ENCODE peak calls at places on chromosomes 7 and 10, in ten cellular contexts. One of them, this sample, is unnamed. For H3K4me1 and H3K9me3, the result is how much of the 10 kb centered on the place peaks cover.

GRCh38 chr10:107686095-107686494 is 521.6 kb upstream of the SORCS1 start:
- DNase-seq in lower lobe of right lung: peak
- DNase-seq in mammary epithelial cell: no peak
- DNase-seq in left ventricle myocardium inferior: no peak
- DNase-seq in psoas muscle: no peak
- DNase-seq in ovary: no peak
- DNase-seq in Caco-2: no peak
- DNase-seq in H9: no peak
- DNase-seq in CD8-positive, alpha-beta T cell: no peak
- DNase-seq in body of pancreas: no peak
- DNase-seq in this sample: no peak

GRCh38 chr7:1925349-1925748 is 255.3 kb downstream of the ELFN1 start:
- DNase-seq in lower lobe of right lung: peak
- DNase-seq in mammary epithelial cell: no peak
- DNase-seq in left ventricle myocardium inferior: no peak
- DNase-seq in psoas muscle: peak
- DNase-seq in ovary: no peak
- DNase-seq in Caco-2: no peak
- DNase-seq in H9: no peak
- DNase-seq in CD8-positive, alpha-beta T cell: no peak
- DNase-seq in body of pancreas: no peak
- DNase-seq in this sample: no peak

GRCh38 chr10:92567952-92568600 is 5.8 kb downstream of the IDE start:
- DNase-seq in lower lobe of right lung: no peak
- DNase-seq in mammary epithelial cell: peak
- DNase-seq in left ventricle myocardium inferior: no peak
- DNase-seq in psoas muscle: no peak
- DNase-seq in ovary: no peak
- DNase-seq in Caco-2: no peak
- DNase-seq in H9: no peak
- DNase-seq in CD8-positive, alpha-beta T cell: no peak
- DNase-seq in body of pancreas: no peak
- DNase-seq in this sample: no peak

GRCh38 chr10:128463991-128464755 is 337.9 kb upstream of the MKI67 start:
- DNase-seq in lower lobe of right lung: no peak
- DNase-seq in mammary epithelial cell: peak
- DNase-seq in left ventricle myocardium inferior: peak
- DNase-seq in psoas muscle: no peak
- DNase-seq in ovary: peak
- DNase-seq in Caco-2: peak
- DNase-seq in H9: peak
- DNase-seq in CD8-positive, alpha-beta T cell: no peak
- DNase-seq in body of pancreas: no peak
- DNase-seq in this sample: no peak

GRCh38 chr10:59388577-59388976 is 26.2 kb upstream of the FAM13C start:
- DNase-seq in lower lobe of right lung: no peak
- DNase-seq in mammary epithelial cell: no peak
- DNase-seq in left ventricle myocardium inferior: no peak
- DNase-seq in psoas muscle: no peak
- DNase-seq in ovary: no peak
- DNase-seq in Caco-2: peak
- DNase-seq in H9: no peak
- DNase-seq in CD8-positive, alpha-beta T cell: no peak
- DNase-seq in body of pancreas: no peak
- DNase-seq in this sample: no peak

GRCh38 chr10:71975891-71976725 is 11.9 kb downstream of the CHST3 start:
- DNase-seq in lower lobe of right lung: no peak
- DNase-seq in mammary epithelial cell: peak
- DNase-seq in left ventricle myocardium inferior: no peak
- DNase-seq in psoas muscle: peak
- DNase-seq in ovary: peak
- DNase-seq in Caco-2: no peak
- DNase-seq in H9: no peak
- DNase-seq in CD8-positive, alpha-beta T cell: no peak
- DNase-seq in body of pancreas: no peak
- DNase-seq in this sample: peak

GRCh38 chr7:37311282-37311868 is 137.3 kb downstream of the ELMO1 start:
- DNase-seq in lower lobe of right lung: peak
- DNase-seq in mammary epithelial cell: no peak
- DNase-seq in left ventricle myocardium inferior: no peak
- DNase-seq in psoas muscle: peak
- DNase-seq in ovary: no peak
- DNase-seq in Caco-2: no peak
- DNase-seq in H9: no peak
- DNase-seq in CD8-positive, alpha-beta T cell: no peak
- DNase-seq in body of pancreas: no peak
- DNase-seq in this sample: no peak

GRCh38 chr10:77541247-77541646 is 96.4 kb downstream of the KCNMA1 start:
- DNase-seq in lower lobe of right lung: no peak
- DNase-seq in mammary epithelial cell: no peak
- DNase-seq in left ventricle myocardium inferior: no peak
- DNase-seq in psoas muscle: no peak
- DNase-seq in ovary: no peak
- DNase-seq in Caco-2: no peak
- DNase-seq in H9: no peak
- DNase-seq in CD8-positive, alpha-beta T cell: no peak
- DNase-seq in body of pancreas: no peak
- DNase-seq in this sample: no peak

GRCh38 chr7:47210283-47210854 is 371.5 kb downstream of the TNS3 start:
- DNase-seq in lower lobe of right lung: no peak
- DNase-seq in mammary epithelial cell: no peak
- DNase-seq in left ventricle myocardium inferior: no peak
- DNase-seq in psoas muscle: no peak
- DNase-seq in ovary: no peak
- DNase-seq in Caco-2: no peak
- DNase-seq in H9: no peak
- DNase-seq in CD8-positive, alpha-beta T cell: no peak
- DNase-seq in body of pancreas: no peak
- DNase-seq in this sample: no peak

GRCh38 chr10:12774219-12774894 is 227.2 kb downstream of the CCDC3 start:
- DNase-seq in lower lobe of right lung: no peak
- DNase-seq in mammary epithelial cell: no peak
- DNase-seq in left ventricle myocardium inferior: no peak
- DNase-seq in psoas muscle: no peak
- DNase-seq in ovary: no peak
- DNase-seq in Caco-2: no peak
- DNase-seq in H9: peak
- DNase-seq in CD8-positive, alpha-beta T cell: no peak
- DNase-seq in body of pancreas: no peak
- DNase-seq in this sample: no peak

GRCh38 chr10:35259769-35260397 is 76.4 kb upstream of the CCNY start:
- DNase-seq in lower lobe of right lung: no peak
- DNase-seq in mammary epithelial cell: peak
- DNase-seq in left ventricle myocardium inferior: no peak
- DNase-seq in psoas muscle: no peak
- DNase-seq in ovary: no peak
- DNase-seq in Caco-2: no peak
- DNase-seq in H9: no peak
- DNase-seq in CD8-positive, alpha-beta T cell: no peak
- DNase-seq in body of pancreas: no peak
- DNase-seq in this sample: no peak

GRCh38 chr10:43925793-43926192 is 277.1 kb upstream of the ZNF32 start:
- DNase-seq in lower lobe of right lung: no peak
- DNase-seq in mammary epithelial cell: no peak
- DNase-seq in left ventricle myocardium inferior: no peak
- DNase-seq in psoas muscle: no peak
- DNase-seq in ovary: no peak
- DNase-seq in Caco-2: no peak
- DNase-seq in H9: no peak
- DNase-seq in CD8-positive, alpha-beta T cell: no peak
- DNase-seq in body of pancreas: no peak
- DNase-seq in this sample: no peak

GRCh38 chr7:128919241-128919640 is 8.7 kb upstream of the KCP start:
- DNase-seq in lower lobe of right lung: no peak
- DNase-seq in mammary epithelial cell: no peak
- DNase-seq in left ventricle myocardium inferior: no peak
- DNase-seq in psoas muscle: no peak
- DNase-seq in ovary: no peak
- DNase-seq in Caco-2: no peak
- DNase-seq in H9: no peak
- DNase-seq in CD8-positive, alpha-beta T cell: no peak
- DNase-seq in body of pancreas: no peak
- DNase-seq in this sample: no peak

GRCh38 chr7:128918266-128918665 is 7.8 kb upstream of the KCP start:
- DNase-seq in lower lobe of right lung: no peak
- DNase-seq in mammary epithelial cell: no peak
- DNase-seq in left ventricle myocardium inferior: no peak
- DNase-seq in psoas muscle: no peak
- DNase-seq in ovary: no peak
- DNase-seq in Caco-2: no peak
- DNase-seq in H9: no peak
- DNase-seq in CD8-positive, alpha-beta T cell: no peak
- DNase-seq in body of pancreas: no peak
- DNase-seq in this sample: no peak

GRCh38 chr7:128921866-128922440 is 11.4 kb upstream of the KCP start:
- DNase-seq in lower lobe of right lung: no peak
- DNase-seq in mammary epithelial cell: no peak
- DNase-seq in left ventricle myocardium inferior: no peak
- DNase-seq in psoas muscle: peak
- DNase-seq in ovary: no peak
- DNase-seq in Caco-2: no peak
- DNase-seq in H9: peak
- DNase-seq in CD8-positive, alpha-beta T cell: no peak
- DNase-seq in body of pancreas: no peak
- DNase-seq in this sample: no peak

GRCh38 chr7:128920913-128921582 is 10.5 kb upstream of the KCP start:
- DNase-seq in lower lobe of right lung: peak
- DNase-seq in mammary epithelial cell: no peak
- DNase-seq in left ventricle myocardium inferior: no peak
- DNase-seq in psoas muscle: peak
- DNase-seq in ovary: no peak
- DNase-seq in Caco-2: no peak
- DNase-seq in H9: peak
- DNase-seq in CD8-positive, alpha-beta T cell: no peak
- DNase-seq in body of pancreas: no peak
- DNase-seq in this sample: peak

DNA sequence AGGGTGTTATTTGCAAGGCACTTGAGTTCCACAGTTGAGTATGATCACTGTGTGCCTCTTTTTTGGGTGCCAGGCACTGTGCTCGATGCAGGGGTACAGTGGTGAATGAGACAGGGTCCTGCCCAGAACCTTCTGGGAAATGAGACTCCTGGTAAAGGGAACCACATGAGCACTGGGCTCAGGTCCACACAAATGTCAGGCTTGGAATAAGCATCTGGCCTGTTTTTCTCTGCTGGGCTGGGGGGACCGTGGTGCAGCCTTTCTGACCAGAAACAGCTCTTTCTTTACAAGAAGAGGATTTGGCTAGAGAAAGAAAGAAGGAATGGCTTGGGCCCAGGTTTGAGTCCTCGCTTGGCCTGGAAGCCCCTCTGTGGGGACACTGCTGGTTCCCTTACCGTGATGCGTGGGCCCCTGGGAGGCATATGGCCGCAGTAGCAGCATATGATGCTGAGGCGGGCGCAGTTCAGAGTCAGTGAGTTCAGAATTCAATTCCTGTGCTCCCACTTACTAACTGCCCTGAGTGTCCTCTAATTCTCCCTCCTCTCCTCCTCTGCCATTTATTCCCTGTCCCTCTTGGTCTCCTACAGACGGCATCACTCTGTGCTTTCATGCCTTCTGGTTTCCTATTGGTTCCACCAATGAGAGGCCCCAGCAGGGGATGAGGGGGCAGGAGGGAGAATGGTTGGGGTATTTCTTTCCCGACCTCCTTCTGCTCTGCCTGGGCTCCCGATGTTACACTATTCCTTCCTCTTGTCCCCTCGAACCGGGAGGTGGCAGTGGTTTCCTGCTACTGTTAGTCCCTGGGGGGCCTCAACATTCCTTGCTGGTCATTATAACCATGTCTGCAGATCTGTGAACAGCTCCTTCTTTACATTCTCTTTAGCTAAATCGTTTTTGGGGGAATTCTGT is 9.6 kb upstream of the KCP start:
- DNase-seq in lower lobe of right lung: no peak
- DNase-seq in mammary epithelial cell: no peak
- DNase-seq in left ventricle myocardium inferior: no peak
- DNase-seq in psoas muscle: no peak
- DNase-seq in ovary: no peak
- DNase-seq in Caco-2: no peak
- DNase-seq in H9: peak
- DNase-seq in CD8-positive, alpha-beta T cell: no peak
- DNase-seq in body of pancreas: no peak
- DNase-seq in this sample: no peak
- TF ChIP-seq CTCF in lower lobe of right lung: no peak
- TF ChIP-seq CTCF in mammary epithelial cell: no peak
- TF ChIP-seq CTCF in left ventricle myocardium inferior: no peak
- TF ChIP-seq CTCF in psoas muscle: no peak
- TF ChIP-seq CTCF in ovary: no peak
- TF ChIP-seq CTCF in Caco-2: no peak
- TF ChIP-seq CTCF in H9: no peak
- TF ChIP-seq CTCF in CD8-positive, alpha-beta T cell: no peak
- TF ChIP-seq CTCF in body of pancreas: no peak
- TF ChIP-seq CTCF in this sample: no peak

DNA sequence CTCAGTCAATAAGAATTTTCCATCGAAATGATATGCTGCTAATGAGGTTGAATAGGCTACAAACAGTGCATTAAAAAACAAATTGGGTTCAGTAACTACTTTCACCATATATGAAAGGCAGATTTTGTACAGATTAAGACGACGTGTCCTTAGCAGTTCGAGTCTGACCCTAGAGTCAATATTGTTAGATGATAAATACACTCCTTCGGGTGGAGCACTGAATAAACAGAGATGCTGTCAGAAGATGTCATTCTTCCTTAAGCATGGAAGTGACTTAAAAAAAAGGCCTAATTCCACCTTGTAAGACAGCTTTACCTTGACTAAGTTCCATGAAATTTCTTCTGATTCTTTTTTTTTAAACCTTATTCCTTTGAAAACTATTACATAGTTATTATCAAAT is 5.8 kb upstream of the AGR2 start:
- DNase-seq in lower lobe of right lung: no peak
- DNase-seq in mammary epithelial cell: no peak
- DNase-seq in left ventricle myocardium inferior: no peak
- DNase-seq in psoas muscle: no peak
- DNase-seq in ovary: no peak
- DNase-seq in Caco-2: peak
- DNase-seq in H9: no peak
- DNase-seq in CD8-positive, alpha-beta T cell: no peak
- DNase-seq in body of pancreas: no peak
- DNase-seq in this sample: no peak
- H3K4me1 ChIP-seq in lower lobe of right lung: under half
- H3K4me1 ChIP-seq in mammary epithelial cell: under half
- H3K4me1 ChIP-seq in left ventricle myocardium inferior: under half
- H3K4me1 ChIP-seq in psoas muscle: under half
- H3K4me1 ChIP-seq in ovary: under half
- H3K4me1 ChIP-seq in Caco-2: half or more
- H3K4me1 ChIP-seq in H9: under half
- H3K4me1 ChIP-seq in CD8-positive, alpha-beta T cell: under half
- H3K4me1 ChIP-seq in body of pancreas: under half
- H3K4me1 ChIP-seq in this sample: under half

GRCh38 chr7:158061884-158062656 is 525.6 kb downstream of the PTPRN2 start:
- DNase-seq in lower lobe of right lung: no peak
- DNase-seq in mammary epithelial cell: no peak
- DNase-seq in left ventricle myocardium inferior: no peak
- DNase-seq in psoas muscle: no peak
- DNase-seq in ovary: no peak
- DNase-seq in Caco-2: no peak
- DNase-seq in H9: no peak
- DNase-seq in CD8-positive, alpha-beta T cell: no peak
- DNase-seq in body of pancreas: peak
- DNase-seq in this sample: no peak
- H3K9me3 ChIP-seq in lower lobe of right lung: under half
- H3K9me3 ChIP-seq in mammary epithelial cell: under half
- H3K9me3 ChIP-seq in left ventricle myocardium inferior: under half
- H3K9me3 ChIP-seq in psoas muscle: under half
- H3K9me3 ChIP-seq in ovary: under half
- H3K9me3 ChIP-seq in Caco-2: under half
- H3K9me3 ChIP-seq in H9: under half
- H3K9me3 ChIP-seq in CD8-positive, alpha-beta T cell: under half
- H3K9me3 ChIP-seq in body of pancreas: under half
- H3K9me3 ChIP-seq in this sample: under half

GRCh38 chr7:20542594-20542993 is 72.9 kb upstream of the ABCB5 start:
- DNase-seq in lower lobe of right lung: no peak
- DNase-seq in mammary epithelial cell: peak
- DNase-seq in left ventricle myocardium inferior: peak
- DNase-seq in psoas muscle: no peak
- DNase-seq in ovary: no peak
- DNase-seq in Caco-2: no peak
- DNase-seq in H9: no peak
- DNase-seq in CD8-positive, alpha-beta T cell: no peak
- DNase-seq in body of pancreas: no peak
- DNase-seq in this sample: peak
- TF ChIP-seq CTCF in lower lobe of right lung: no peak
- TF ChIP-seq CTCF in mammary epithelial cell: no peak
- TF ChIP-seq CTCF in left ventricle myocardium inferior: no peak
- TF ChIP-seq CTCF in psoas muscle: no peak
- TF ChIP-seq CTCF in ovary: no peak
- TF ChIP-seq CTCF in Caco-2: no peak
- TF ChIP-seq CTCF in H9: no peak
- TF ChIP-seq CTCF in CD8-positive, alpha-beta T cell: no peak
- TF ChIP-seq CTCF in body of pancreas: no peak
- TF ChIP-seq CTCF in this sample: no peak

This sample was measured in thyroid gland.